ENCODE peak calls at places on chromosomes 11 and 22, in five cellular contexts. L is kidney, Y is tibial nerve, W is adrenal gland, D is cardiac muscle cell. V is an unnamed sample. For H3K9me3, the result is how much of the 10 kb centered on the place peaks cover.

GRCh38 chr11:10693509-10694071 is at the start of gene IRAG1:
- DNase-seq in Y (peak), D (peak), W (peak), L (peak), V (peak)

GRCh38 chr22:45709004-45709739 is 37.5 kb downstream of the ATXN10 start:
- DNase-seq in W (peak), L (no peak), Y (no peak), D (no peak), V (no peak)

GRCh38 chr11:14499178-14499559 is 442 bp downstream of the COPB1 start:
- DNase-seq in Y (no peak), L (peak), D (peak), W (peak), V (peak)

GRCh38 chr11:2293396-2294339 is 8.1 kb downstream of the C11orf21 start:
- DNase-seq in D (no peak), L (peak), Y (no peak), W (peak), V (no peak)

GRCh38 chr11:120310875-120311274 is 14.2 kb upstream of the TLCD5 start:
- DNase-seq in L (no peak), W (no peak), D (peak), Y (no peak), V (no peak)

GRCh38 chr11:70367071-70367470 is 31.3 kb upstream of the CTTN start:
- DNase-seq in D (no peak), Y (no peak), W (no peak), L (no peak), V (no peak)

GRCh38 chr11:74870485-74870884 is 78.4 kb downstream of the XRRA1 start:
- DNase-seq in Y (no peak), L (no peak), W (no peak), D (no peak), V (no peak)

GRCh38 chr22:21587803-21588611 is 20.5 kb downstream of the UBE2L3 start:
- DNase-seq in Y (no peak), W (no peak), L (no peak), D (no peak), V (no peak)

GRCh38 chr11:117097567-117098268 is 510 bp downstream of the SIK3 start:
- DNase-seq in W (peak), D (peak), L (peak), Y (no peak), V (no peak)

GRCh38 chr11:19191530-19192169 is 10.1 kb downstream of the CSRP3 start:
- DNase-seq in D (peak), Y (no peak), W (no peak), L (no peak), V (no peak)

GRCh38 chr11:35458846-35459245 is 39.5 kb upstream of the SLC1A2 start:
- DNase-seq in L (no peak), D (no peak), W (no peak), Y (no peak), V (no peak)

GRCh38 chr11:1082728-1083620 is 8.3 kb downstream of the MUC2 start:
- DNase-seq in Y (peak), D (no peak), L (peak), W (no peak), V (no peak)

GRCh38 chr11:73206751-73207280 is 11.3 kb upstream of the P2RY2 start:
- DNase-seq in D (no peak), L (no peak), W (no peak), Y (no peak), V (no peak)

GRCh38 chr22:22810018-22810427 is 77.6 kb upstream of the IGLL5 start:
- DNase-seq in W (peak), D (no peak), L (peak), Y (no peak), V (no peak)

GRCh38 chr11:15286465-15286864 is 171.7 kb downstream of the INSC start:
- DNase-seq in L (no peak), Y (no peak), W (no peak), D (no peak), V (no peak)

GRCh38 chr11:70112017-70112434 is 33.9 kb downstream of the ANO1 start:
- DNase-seq in Y (no peak), W (no peak), D (peak), L (no peak), V (no peak)

GRCh38 chr11:32366671-32367070 is 68.7 kb downstream of the WT1 start:
- DNase-seq in W (no peak), D (no peak), Y (no peak), L (no peak), V (no peak)

GRCh38 chr22:25928038-25928437 is 186.1 kb downstream of the MYO18B start:
- DNase-seq in Y (no peak), W (no peak), D (no peak), L (no peak), V (no peak)

DNA sequence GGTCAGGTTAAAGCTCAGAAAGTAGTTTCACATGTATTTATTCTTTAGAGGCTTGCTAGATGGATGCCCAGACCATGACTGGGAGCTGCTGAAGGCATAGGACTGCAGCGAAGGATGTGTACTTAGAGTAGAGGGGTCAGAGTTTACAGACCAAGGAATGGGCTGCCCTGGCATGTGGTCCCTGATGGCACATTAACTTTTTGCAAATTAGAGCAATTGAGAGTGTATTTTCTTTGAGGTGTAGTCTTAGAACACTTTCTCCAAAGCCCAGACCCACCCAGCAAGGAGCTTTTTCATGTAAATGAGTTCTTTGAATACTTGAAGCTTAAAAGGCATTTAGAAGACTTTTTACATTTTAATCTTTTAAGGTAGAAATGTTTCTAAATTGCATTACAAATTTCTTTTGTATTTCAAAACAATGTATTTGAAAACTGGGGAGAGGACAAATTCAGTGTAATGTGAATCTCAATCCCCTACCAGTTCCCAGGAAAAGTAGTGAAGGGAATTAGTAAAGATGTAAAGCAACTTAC is 9.0 kb downstream of the OR4X1 start:
- DNase-seq in D (no peak), Y (no peak), L (no peak), W (no peak), V (no peak)
- H3K9me3 ChIP-seq in D (under half), Y (under half), L (under half), W (under half), V (under half)

GRCh38 chr11:45876401-45876800 is 9.1 kb upstream of the MAPK8IP1 start:
- DNase-seq in D (no peak), L (peak), W (no peak), Y (no peak), V (no peak)

GRCh38 chr11:45869551-45869950 is 15.9 kb upstream of the MAPK8IP1 start:
- DNase-seq in L (no peak), Y (no peak), W (no peak), D (no peak), V (no peak)

GRCh38 chr11:45870706-45871105 is 14.7 kb upstream of the MAPK8IP1 start:
- DNase-seq in Y (no peak), L (no peak), D (no peak), W (no peak), V (no peak)

GRCh38 chr11:45872513-45873356 is 12.7 kb upstream of the MAPK8IP1 start:
- DNase-seq in D (peak), W (peak), Y (no peak), L (no peak), V (no peak)

GRCh38 chr11:45871638-45872037 is 13.8 kb upstream of the MAPK8IP1 start:
- DNase-seq in L (no peak), Y (no peak), D (no peak), W (no peak), V (no peak)
- H3K4me3 ChIP-seq in L (no peak), Y (no peak), D (no peak), W (no peak), V (no peak)

GRCh38 chr11:63502252-63502820 is 3.5 kb upstream of the LGALS12 start:
- DNase-seq in W (no peak), Y (no peak), D (no peak), L (no peak), V (no peak)
- H3K9me3 ChIP-seq in W (under half), Y (under half), D (under half), L (under half), V (under half)

GRCh38 chr22:27612075-27612474 is 189.5 kb downstream of the MN1 start:
- DNase-seq in W (no peak), D (no peak), L (no peak), Y (no peak), V (no peak)

GRCh38 chr22:27615408-27615807 is 186.1 kb downstream of the MN1 start:
- DNase-seq in W (no peak), L (no peak), Y (no peak), D (no peak), V (no peak)

GRCh38 chr22:27613099-27614089 is 188.2 kb downstream of the MN1 start:
- DNase-seq in Y (no peak), D (no peak), W (no peak), L (no peak), V (no peak)

GRCh38 chr22:27616033-27616432 is 185.5 kb downstream of the MN1 start:
- DNase-seq in W (no peak), Y (no peak), L (no peak), D (no peak), V (no peak)

DNA sequence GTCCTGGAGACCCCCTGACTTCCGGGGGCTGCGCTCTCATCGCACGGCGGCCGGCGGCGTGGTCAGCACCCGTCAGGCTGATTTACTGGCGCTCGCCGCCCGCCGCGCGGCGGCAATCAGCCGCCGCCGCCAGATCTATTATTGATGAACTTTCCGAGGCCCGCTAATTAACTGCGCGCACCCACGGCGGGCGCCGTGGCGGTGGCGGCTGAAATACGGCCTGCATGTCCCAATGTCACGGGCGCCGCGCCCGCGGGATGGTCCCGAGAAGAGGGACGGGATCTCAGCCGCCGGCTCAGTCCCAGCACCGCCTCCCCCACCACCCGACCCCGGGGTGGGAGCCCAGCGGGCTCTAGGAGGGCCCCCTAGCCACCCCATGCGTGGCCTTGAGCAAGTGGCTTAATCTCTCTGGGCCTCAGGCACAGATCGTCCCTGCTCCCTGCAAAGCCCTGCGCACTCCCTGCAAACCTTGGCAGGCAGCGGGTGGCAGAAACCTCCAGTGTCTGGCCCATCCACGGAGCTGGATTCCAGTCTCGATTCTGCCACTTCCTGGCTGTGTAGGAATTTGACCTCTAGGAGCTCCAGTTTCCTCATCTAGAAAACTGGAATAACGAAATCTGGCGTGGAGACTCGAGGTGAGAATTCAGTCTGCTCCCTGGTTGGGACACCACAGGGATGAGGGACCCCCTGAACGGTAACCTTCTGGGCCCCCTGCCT is 187.1 kb downstream of the MN1 start:
- DNase-seq in D (no peak), W (no peak), Y (no peak), L (no peak), V (no peak)
- H3K4me3 ChIP-seq in D (no peak), W (peak), Y (peak), L (no peak), V (peak)

GRCh38 chr22:47619631-47620030 is 857.2 kb downstream of the TBC1D22A start:
- DNase-seq in Y (no peak), W (no peak), L (no peak), D (no peak), V (peak)
- H3K9me3 ChIP-seq in Y (under half), W (under half), L (under half), D (under half), V (under half)